ENCODE peak calls at places on chromosome 19, in six cellular contexts. K is endothelial cell of umbilical vein, W is H1, M is WTC11, G is A549, Q is K562. H is an unnamed sample.

GRCh38 chr19:49809155-49809986 is 3.7 kb downstream of the FUZ start:
- DNase-seq in K (peak), W (peak), M (peak), G (peak), Q (no peak), H (peak)

GRCh38 chr19:50992666-50993035 is 8.8 kb downstream of the KLK8 start:
- DNase-seq in K (no peak), W (no peak), M (no peak), G (no peak), Q (no peak), H (no peak)

GRCh38 chr19:35513975-35514809 is 743 bp upstream of the DMKN start:
- DNase-seq in K (no peak), W (peak), M (peak), G (no peak), Q (peak), H (peak)

GRCh38 chr19:3669134-3669436 is 31.2 kb downstream of the PIP5K1C start:
- DNase-seq in K (no peak), W (no peak), M (no peak), G (no peak), Q (no peak), H (no peak)

GRCh38 chr19:18725755-18726416 is 42.4 kb downstream of the CRTC1 start:
- DNase-seq in K (no peak), W (no peak), M (no peak), G (no peak), Q (no peak), H (no peak)

GRCh38 chr19:40549007-40549708 is 27.5 kb upstream of the SHKBP1 start:
- DNase-seq in K (peak), W (peak), M (peak), G (peak), Q (peak), H (peak)

GRCh38 chr19:18788782-18789421 is 2.2 kb downstream of the COMP start:
- DNase-seq in K (no peak), W (no peak), M (peak), G (no peak), Q (no peak), H (no peak)

GRCh38 chr19:23882493-23882892 is 32.2 kb upstream of the ZNF726 start:
- DNase-seq in K (no peak), W (no peak), M (no peak), G (no peak), Q (no peak), H (peak)

GRCh38 chr19:4671182-4671851 is 1.2 kb upstream of the MYDGF start:
- DNase-seq in K (no peak), W (no peak), M (no peak), G (no peak), Q (no peak), H (peak)

GRCh38 chr19:9644472-9644871 is 23.4 kb upstream of the ZNF561 start:
- DNase-seq in K (no peak), W (no peak), M (no peak), G (no peak), Q (no peak), H (no peak)

GRCh38 chr19:1745589-1746031 is 7.7 kb upstream of the ONECUT3 start:
- DNase-seq in K (no peak), W (peak), M (peak), G (no peak), Q (peak), H (no peak)

GRCh38 chr19:23183251-23183650 is 66.4 kb downstream of the ZNF730 start:
- DNase-seq in K (no peak), W (no peak), M (no peak), G (no peak), Q (peak), H (no peak)

GRCh38 chr19:8387688-8388611 is 2.2 kb upstream of the RAB11B start:
- DNase-seq in K (no peak), W (no peak), M (no peak), G (peak), Q (no peak), H (peak)

GRCh38 chr19:44582581-44583265 is 30.6 kb upstream of the IGSF23 start:
- DNase-seq in K (no peak), W (peak), M (peak), G (peak), Q (peak), H (no peak)

GRCh38 chr19:18594824-18595373 is 6.3 kb downstream of the REX1BD start:
- DNase-seq in K (no peak), W (peak), M (peak), G (no peak), Q (no peak), H (no peak)

GRCh38 chr19:21256722-21257121 is 72.5 kb downstream of the ZNF708 start:
- DNase-seq in K (no peak), W (no peak), M (peak), G (peak), Q (peak), H (peak)

GRCh38 chr19:33394006-33394722 is 20.7 kb downstream of the CEBPG start:
- DNase-seq in K (no peak), W (no peak), M (no peak), G (no peak), Q (no peak), H (peak)

GRCh38 chr19:54418030-54418929 is 3.0 kb downstream of the TTYH1 start:
- DNase-seq in K (no peak), W (peak), M (no peak), G (no peak), Q (peak), H (peak)

GRCh38 chr19:42325896-42326771 is 699 bp downstream of the MEGF8 start:
- DNase-seq in K (no peak), W (no peak), M (peak), G (peak), Q (peak), H (no peak)
- TF ChIP-seq JUN in K (no peak), W (no peak), M (no peak), G (no peak), Q (no peak), H (no peak)

DNA sequence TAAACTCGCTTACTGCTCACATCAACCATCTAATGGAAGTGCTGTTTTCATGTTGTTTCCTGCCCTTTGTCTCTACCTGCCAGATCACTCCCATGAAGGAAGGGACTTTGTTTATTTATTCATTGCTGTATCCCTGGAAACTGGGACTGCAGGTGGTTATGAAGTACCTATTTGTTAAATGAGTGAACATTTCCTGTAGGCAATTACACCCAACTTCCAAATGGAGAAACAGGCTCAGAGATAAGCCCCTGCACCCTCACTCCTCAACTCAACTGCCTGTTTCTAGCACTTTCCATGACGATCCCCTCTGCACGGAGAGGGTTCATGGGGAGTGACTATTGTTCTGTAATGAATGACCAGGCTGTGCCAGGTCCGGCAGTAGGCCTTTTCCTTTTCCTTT is 1.9 kb upstream of the SELENOW start:
- DNase-seq in K (peak), W (no peak), M (no peak), G (no peak), Q (no peak), H (peak)
- TF ChIP-seq JUN in K (no peak), W (no peak), M (no peak), G (no peak), Q (no peak), H (no peak)

DNA sequence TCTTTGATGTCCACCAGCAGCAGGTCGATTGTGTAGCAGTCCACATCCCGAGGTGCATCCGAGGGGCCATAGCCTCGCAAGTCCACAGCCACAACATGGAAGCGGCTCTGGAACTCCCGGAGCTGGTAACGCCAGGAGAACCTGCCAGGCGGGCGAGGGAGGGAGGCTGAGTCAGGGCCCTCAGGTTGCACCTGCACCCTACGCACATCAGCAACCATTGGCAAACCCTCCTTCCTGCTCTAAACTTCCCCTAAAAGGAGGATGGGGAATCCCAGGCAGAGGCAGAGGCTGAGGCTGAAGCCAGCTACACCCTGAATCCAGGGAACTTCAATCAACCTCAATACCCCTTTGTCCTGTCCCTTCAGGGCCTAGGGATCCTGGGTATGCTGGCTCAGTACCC is 992 bp downstream of the EPHX3 start:
- DNase-seq in K (no peak), W (no peak), M (no peak), G (no peak), Q (no peak), H (no peak)
- TF ChIP-seq JUN in K (no peak), W (no peak), M (no peak), G (no peak), Q (no peak), H (no peak)

DNA sequence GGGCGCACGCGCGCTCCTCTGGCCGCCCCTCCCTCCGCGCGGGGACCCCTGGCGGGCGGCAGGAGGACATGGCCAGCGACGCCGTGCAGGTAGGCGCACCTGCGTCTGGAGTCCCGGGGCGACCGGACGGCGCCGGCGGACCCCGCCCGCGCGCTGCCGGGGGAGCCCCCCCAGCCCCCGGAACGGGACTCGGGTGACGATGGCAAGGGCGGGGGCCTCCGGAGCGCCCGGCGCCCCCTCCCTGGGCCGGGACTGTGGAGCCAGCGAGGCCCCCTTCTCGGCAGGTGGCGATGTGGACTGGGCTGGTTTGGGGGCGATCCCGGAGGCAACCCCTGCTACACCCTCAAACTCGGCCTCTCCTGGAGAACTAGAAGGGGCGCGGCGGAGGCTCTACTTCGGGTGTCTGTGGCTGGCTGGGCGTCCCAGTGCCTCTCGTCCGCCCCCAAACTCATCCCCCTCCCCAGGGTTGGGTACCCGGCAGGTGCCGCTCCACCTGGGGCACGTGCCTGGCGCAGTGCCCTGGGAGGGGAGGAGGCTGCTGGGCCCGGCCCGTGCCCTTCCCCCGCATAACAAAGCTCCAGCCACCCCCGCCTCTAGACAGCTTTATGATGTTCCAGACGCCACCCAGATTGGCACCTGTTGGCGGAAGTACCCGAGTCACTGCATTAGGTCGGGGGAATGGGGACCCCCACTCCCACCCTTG is 499 bp downstream of the PKN1 start:
- DNase-seq in K (peak), W (peak), M (peak), G (no peak), Q (no peak), H (no peak)
- TF ChIP-seq JUN in K (no peak), W (no peak), M (no peak), G (no peak), Q (no peak), H (no peak)